ENCODE peak calls at places on chromosomes 12 and 14, in eight cellular contexts. J, G, Y, T, S, B, I and E are unnamed samples.

GRCh38 chr12:46524778-46525177 is 152.2 kb upstream of the SLC38A2 start:
- DNase-seq in Y (no peak), S (no peak), J (peak), T (peak), B (no peak), I (peak), G (peak), E (peak)

GRCh38 chr14:59126714-59127436 is 61.6 kb upstream of the DAAM1 start:
- DNase-seq in G (peak), J (peak), I (no peak), Y (peak), T (peak), S (no peak), B (peak), E (no peak)

GRCh38 chr12:31008241-31008711 is 65.4 kb upstream of the DDX11 start:
- DNase-seq in Y (no peak), G (no peak), T (no peak), B (no peak), S (no peak), J (no peak), I (no peak), E (no peak)

GRCh38 chr14:28707814-28708213 is 58.8 kb upstream of the FOXG1 start:
- DNase-seq in B (no peak), J (peak), Y (no peak), G (peak), S (no peak), T (no peak), I (no peak), E (no peak)

GRCh38 chr12:95634622-95635621 is 83.6 kb upstream of the USP44 start:
- DNase-seq in S (no peak), J (peak), I (no peak), T (no peak), G (peak), B (no peak), Y (no peak), E (no peak)

GRCh38 chr12:71780207-71780822 is 25.7 kb downstream of the RAB21 start:
- DNase-seq in T (peak), B (peak), S (no peak), I (peak), Y (peak), J (peak), G (peak), E (no peak)

GRCh38 chr14:104387000-104387384 is 192.6 kb upstream of the C14orf180 start:
- DNase-seq in T (no peak), J (no peak), G (no peak), Y (no peak), S (no peak), I (peak), B (no peak), E (no peak)

GRCh38 chr14:100332797-100333196 is 9.7 kb downstream of the SLC25A47 start:
- DNase-seq in Y (no peak), S (no peak), I (no peak), T (no peak), G (no peak), J (no peak), B (no peak), E (no peak)

GRCh38 chr12:109223868-109224267 is 85.2 kb downstream of the FOXN4 start:
- DNase-seq in T (no peak), I (no peak), B (no peak), Y (no peak), S (no peak), G (no peak), J (no peak), E (no peak)

GRCh38 chr14:26765768-26766550 is 168.1 kb upstream of the NOVA1 start:
- DNase-seq in I (peak), S (no peak), T (peak), Y (no peak), G (peak), J (peak), B (no peak), E (no peak)

GRCh38 chr14:104444159-104445030 is 135.2 kb upstream of the C14orf180 start:
- DNase-seq in Y (no peak), G (no peak), S (no peak), J (no peak), I (no peak), B (no peak), T (no peak), E (no peak)

GRCh38 chr12:22283006-22283506 is 51.5 kb downstream of the ST8SIA1 start:
- DNase-seq in I (no peak), G (peak), S (peak), T (no peak), B (no peak), J (peak), Y (no peak), E (no peak)

GRCh38 chr14:82009076-82009475 is 475.4 kb upstream of the SEL1L start:
- DNase-seq in Y (no peak), J (no peak), B (no peak), T (no peak), G (no peak), S (no peak), I (no peak), E (no peak)

GRCh38 chr14:59055439-59056045 is 132.9 kb upstream of the DAAM1 start:
- DNase-seq in T (peak), J (peak), I (no peak), Y (peak), G (peak), S (peak), B (peak), E (no peak)

GRCh38 chr12:12521044-12521485 is 41.6 kb downstream of the DUSP16 start:
- DNase-seq in G (no peak), T (no peak), J (no peak), I (no peak), Y (no peak), S (no peak), B (no peak), E (no peak)

GRCh38 chr12:4116251-4117111 is 157.1 kb upstream of the CCND2 start:
- DNase-seq in G (peak), Y (no peak), B (no peak), T (peak), I (peak), S (peak), J (peak), E (no peak)

GRCh38 chr14:90511795-90512331 is 115.0 kb downstream of the CALM1 start:
- DNase-seq in J (no peak), I (no peak), Y (no peak), S (no peak), G (no peak), B (no peak), T (no peak), E (no peak)

GRCh38 chr12:29030006-29030405 is 119.1 kb upstream of the FAR2 start:
- DNase-seq in G (no peak), S (no peak), I (no peak), J (no peak), T (no peak), B (no peak), Y (no peak), E (no peak)

GRCh38 chr12:51183816-51184215 is 10.9 kb upstream of the TFCP2 start:
- DNase-seq in J (peak), T (peak), B (no peak), G (peak), Y (no peak), I (peak), S (no peak), E (no peak)

GRCh38 chr12:6229224-6229748 is 29.1 kb downstream of the CD9 start:
- DNase-seq in Y (no peak), J (no peak), B (no peak), S (no peak), I (no peak), G (no peak), T (no peak), E (no peak)

GRCh38 chr12:10341892-10342509 is 34.3 kb downstream of the KLRD1 start:
- DNase-seq in S (no peak), Y (no peak), G (no peak), I (no peak), B (no peak), T (no peak), J (no peak), E (no peak)

GRCh38 chr14:48023881-48024280 is 348.5 kb upstream of the MDGA2 start:
- DNase-seq in J (no peak), S (no peak), B (no peak), I (no peak), T (no peak), G (peak), Y (no peak), E (no peak)

GRCh38 chr14:99143793-99144192 is 128.2 kb downstream of the BCL11B start:
- DNase-seq in G (no peak), B (no peak), T (no peak), S (no peak), J (no peak), Y (peak), I (no peak), E (peak)

GRCh38 chr12:58906917-58907316 is 13.4 kb downstream of the LRIG3 start:
- DNase-seq in J (no peak), B (no peak), G (no peak), T (no peak), I (no peak), Y (no peak), S (no peak), E (no peak)

GRCh38 chr12:93886533-93887511 is 209.6 kb downstream of the CRADD start:
- DNase-seq in I (no peak), S (peak), Y (no peak), T (no peak), J (peak), B (no peak), G (no peak), E (no peak)

GRCh38 chr14:49982082-49982481 is 89.2 kb downstream of the ARF6 start:
- DNase-seq in J (peak), I (no peak), Y (no peak), G (no peak), B (no peak), S (no peak), T (no peak), E (no peak)

GRCh38 chr12:7915911-7916403 is 20.0 kb downstream of the SLC2A3 start:
- DNase-seq in I (no peak), Y (no peak), B (no peak), T (no peak), S (no peak), J (no peak), G (no peak), E (no peak)

GRCh38 chr14:99736600-99737371 is 52.7 kb downstream of the CYP46A1 start:
- DNase-seq in S (no peak), J (no peak), I (peak), T (peak), B (no peak), Y (no peak), G (no peak), E (no peak)

GRCh38 chr14:99321236-99321925 is 49.4 kb upstream of the BCL11B start:
- DNase-seq in G (no peak), I (no peak), S (no peak), J (no peak), T (no peak), B (no peak), Y (no peak), E (peak)

GRCh38 chr12:16492240-16492639 is 113.7 kb downstream of the LMO3 start:
- DNase-seq in I (no peak), S (no peak), B (no peak), J (no peak), Y (no peak), T (no peak), G (no peak), E (no peak)

GRCh38 chr14:89899917-89900680 is 54.4 kb downstream of the EFCAB11 start:
- DNase-seq in J (no peak), I (no peak), G (peak), Y (peak), S (no peak), T (no peak), B (no peak), E (no peak)

GRCh38 chr14:101584049-101584859 is 23.0 kb downstream of the DIO3 start:
- DNase-seq in Y (no peak), B (no peak), G (peak), I (no peak), J (no peak), S (peak), T (no peak), E (no peak)

GRCh38 chr12:103884316-103884715 is 43.3 kb upstream of the NT5DC3 start:
- DNase-seq in T (no peak), J (peak), Y (no peak), I (no peak), B (no peak), G (peak), S (no peak), E (no peak)

GRCh38 chr14:72104011-72104613 is 171.9 kb downstream of the RGS6 start:
- DNase-seq in B (peak), G (no peak), I (no peak), T (no peak), S (no peak), J (peak), Y (peak), E (no peak)

GRCh38 chr12:1805441-1806081 is 14.8 kb upstream of the LRTM2 start:
- DNase-seq in J (no peak), I (no peak), G (no peak), B (no peak), S (no peak), Y (no peak), T (peak), E (no peak)

GRCh38 chr14:101906645-101907044 is 57.7 kb upstream of the DYNC1H1 start:
- DNase-seq in Y (no peak), J (no peak), B (no peak), S (no peak), G (no peak), T (no peak), I (no peak), E (peak)

GRCh38 chr12:64147860-64148259 is 74.2 kb downstream of the KICS2 start:
- DNase-seq in I (no peak), Y (no peak), G (no peak), S (no peak), B (no peak), J (no peak), T (no peak), E (no peak)

GRCh38 chr14:64159588-64159987 is 134.6 kb downstream of the ESR2 start:
- DNase-seq in Y (no peak), J (no peak), T (no peak), S (no peak), G (no peak), B (no peak), I (no peak), E (no peak)
- TF ChIP-seq CTCF in Y (no peak), J (peak), T (peak), S (no peak), G (no peak), B (no peak), I (peak), E (no peak)

GRCh38 chr12:27709932-27710591 is 570 bp upstream of the MRPS35 start:
- DNase-seq in G (peak), T (no peak), J (peak), B (no peak), S (peak), Y (no peak), I (no peak), E (no peak)
- H3K4me3 ChIP-seq in G (peak), T (peak), J (peak), B (peak), S (peak), Y (peak), I (peak), E (peak)

GRCh38 chr14:76152333-76152681 is 585 bp downstream of the GPATCH2L start:
- DNase-seq in I (peak), B (peak), J (peak), Y (peak), S (peak), G (peak), T (peak), E (peak)
- TF ChIP-seq CTCF in I (no peak), B (no peak), J (no peak), Y (no peak), S (no peak), G (no peak), T (no peak), E (no peak)

DNA sequence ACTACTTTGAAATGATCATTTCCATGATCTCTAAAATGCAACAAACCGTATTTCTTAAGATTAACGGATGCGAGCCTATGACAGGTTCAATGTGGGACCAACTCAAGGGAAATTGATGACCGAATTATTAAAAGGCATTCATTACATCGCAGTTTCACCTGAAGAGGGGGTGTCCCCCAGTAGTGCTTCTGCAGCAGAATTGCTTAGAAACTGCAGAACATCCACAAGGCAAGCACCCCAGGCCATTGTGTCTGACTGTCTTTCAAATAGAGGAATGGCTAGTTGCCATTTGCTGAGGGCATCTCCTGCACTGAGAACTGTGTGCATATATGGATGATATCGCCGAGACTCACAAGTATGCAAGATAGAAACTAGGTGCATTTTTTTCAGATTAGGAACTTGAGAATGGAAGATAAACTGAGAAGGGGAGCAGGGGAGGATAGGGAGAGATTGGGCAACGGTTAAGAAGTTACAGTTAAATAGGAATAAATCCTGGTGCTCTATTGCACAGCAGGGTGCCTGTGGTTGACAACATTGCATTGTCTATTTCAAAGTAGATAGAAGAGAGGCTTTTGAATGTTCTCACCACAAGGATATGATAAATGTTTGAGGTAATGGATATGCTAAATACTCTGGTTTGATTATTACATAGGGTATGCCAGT is 234.3 kb upstream of the PLEKHG7 start:
- DNase-seq in J (peak), B (no peak), G (no peak), I (no peak), Y (no peak), S (no peak), T (no peak), E (no peak)
- H3K4me3 ChIP-seq in J (no peak), B (no peak), G (no peak), I (no peak), Y (no peak), S (no peak), T (no peak), E (no peak)

DNA sequence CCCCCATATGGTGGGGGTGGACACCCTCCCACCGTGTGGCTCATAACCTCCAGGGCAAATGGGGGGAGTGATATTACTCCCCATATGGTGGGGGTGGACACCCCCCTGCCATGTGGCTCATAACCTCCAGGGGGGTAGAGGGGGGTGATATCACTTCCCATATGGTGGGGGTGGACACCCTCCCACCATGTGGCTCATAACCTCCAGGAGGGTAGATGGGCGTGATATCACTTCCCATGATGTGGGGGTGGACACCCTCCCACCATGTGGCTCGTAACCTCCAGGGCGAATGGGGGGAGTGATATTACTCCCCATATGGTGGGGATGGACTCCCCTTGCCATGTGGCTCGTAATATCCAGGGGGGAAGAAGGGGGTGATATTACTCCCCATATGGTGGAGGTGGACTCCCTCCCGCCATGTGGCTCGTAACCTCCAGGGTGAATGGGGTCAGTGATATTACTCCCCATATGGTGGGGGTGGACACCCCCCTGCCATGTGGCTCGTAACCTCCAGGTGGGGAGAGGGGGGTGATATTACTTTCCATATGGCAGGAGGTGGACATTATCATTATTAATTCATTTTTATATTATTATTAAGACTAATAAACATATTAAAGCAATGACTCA is 51.2 kb upstream of the OXA1L start:
- DNase-seq in G (no peak), J (no peak), I (no peak), T (no peak), S (no peak), Y (no peak), B (no peak), E (no peak)
- TF ChIP-seq CTCF in G (no peak), J (no peak), I (no peak), T (no peak), S (no peak), Y (no peak), B (no peak), E (no peak)

GRCh38 chr14:51442513-51443175 is 202.6 kb downstream of the TMX1 start:
- DNase-seq in S (peak), B (peak), Y (no peak), G (peak), T (no peak), J (peak), I (no peak), E (no peak)
- H3K4me3 ChIP-seq in S (no peak), B (no peak), Y (no peak), G (no peak), T (no peak), J (no peak), I (no peak), E (no peak)